ENCODE peak calls at places on chromosomes 1 and 21, in four cellular contexts. One of them, this sample, is unnamed.

GRCh38 chr1:51421961-51422360 is 91.6 kb upstream of the TTC39A start:
- DNase-seq in K562: peak; percentile 53
- DNase-seq in H1: no peak
- DNase-seq in HepG2: peak; percentile 33
- DNase-seq in this sample: peak; percentile 48

GRCh38 chr1:245881767-245882391 is 625.2 kb downstream of the SMYD3 start:
- DNase-seq in K562: no peak
- DNase-seq in H1: no peak
- DNase-seq in HepG2: no peak
- DNase-seq in this sample: no peak

GRCh38 chr21:25791321-25791720 is 56.5 kb downstream of the GABPA start:
- DNase-seq in K562: no peak
- DNase-seq in H1: no peak
- DNase-seq in HepG2: peak; percentile 7
- DNase-seq in this sample: peak; percentile 7

GRCh38 chr1:227775841-227776240 is 39.6 kb upstream of the PRSS38 start:
- DNase-seq in K562: no peak
- DNase-seq in H1: no peak
- DNase-seq in HepG2: no peak
- DNase-seq in this sample: no peak

GRCh38 chr1:168697376-168697775 is 31.6 kb downstream of the DPT start:
- DNase-seq in K562: no peak
- DNase-seq in H1: no peak
- DNase-seq in HepG2: no peak
- DNase-seq in this sample: no peak

GRCh38 chr1:155254714-155255242 is 505 bp downstream of the ENTREP3 start:
- DNase-seq in K562: no peak
- DNase-seq in H1: no peak
- DNase-seq in HepG2: no peak
- DNase-seq in this sample: no peak

GRCh38 chr21:35578831-35579470 is 481.4 kb downstream of the SETD4 start:
- DNase-seq in K562: peak; percentile 17
- DNase-seq in H1: no peak
- DNase-seq in HepG2: peak; percentile 14
- DNase-seq in this sample: no peak

GRCh38 chr1:201914456-201915235 is 25.9 kb downstream of the SHISA4 start:
- DNase-seq in K562: no peak
- DNase-seq in H1: no peak
- DNase-seq in HepG2: no peak
- DNase-seq in this sample: no peak

GRCh38 chr1:117368116-117369108 is 1.2 kb downstream of the MAN1A2 start:
- DNase-seq in K562: peak; percentile 75
- DNase-seq in H1: no peak
- DNase-seq in HepG2: peak; percentile 26
- DNase-seq in this sample: no peak

GRCh38 chr1:160859166-160859565 is 3.5 kb downstream of the CD244 start:
- DNase-seq in K562: no peak
- DNase-seq in H1: no peak
- DNase-seq in HepG2: no peak
- DNase-seq in this sample: no peak

GRCh38 chr1:183218981-183219621 is 33.0 kb downstream of the LAMC2 start:
- DNase-seq in K562: peak; percentile 6
- DNase-seq in H1: no peak
- DNase-seq in HepG2: no peak
- DNase-seq in this sample: no peak

GRCh38 chr1:17509320-17509719 is 30.2 kb upstream of the ARHGEF10L start:
- DNase-seq in K562: no peak
- DNase-seq in H1: no peak
- DNase-seq in HepG2: no peak
- DNase-seq in this sample: no peak

GRCh38 chr1:51926171-51926812 is 47.8 kb upstream of the NRDC start:
- DNase-seq in K562: peak; percentile 57
- DNase-seq in H1: no peak
- DNase-seq in HepG2: no peak
- DNase-seq in this sample: no peak

GRCh38 chr1:227886993-227887696 is 60.6 kb downstream of the WNT9A start:
- DNase-seq in K562: no peak
- DNase-seq in H1: no peak
- DNase-seq in HepG2: no peak
- DNase-seq in this sample: no peak

GRCh38 chr21:33374080-33374873 is 28.9 kb upstream of the IFNGR2 start:
- DNase-seq in K562: peak; percentile 77
- DNase-seq in H1: no peak
- DNase-seq in HepG2: peak; percentile 39
- DNase-seq in this sample: peak; percentile 53

GRCh38 chr21:33372582-33372981 is 30.6 kb upstream of the IFNGR2 start:
- DNase-seq in K562: no peak
- DNase-seq in H1: no peak
- DNase-seq in HepG2: no peak
- DNase-seq in this sample: no peak

GRCh38 chr21:33374874-33375644 is 28.2 kb upstream of the IFNGR2 start:
- DNase-seq in K562: no peak
- DNase-seq in H1: no peak
- DNase-seq in HepG2: no peak
- DNase-seq in this sample: no peak

GRCh38 chr21:33370292-33370691 is 32.9 kb upstream of the IFNGR2 start:
- DNase-seq in K562: no peak
- DNase-seq in H1: no peak
- DNase-seq in HepG2: no peak
- DNase-seq in this sample: no peak

GRCh38 chr21:33373451-33373850 is 29.8 kb upstream of the IFNGR2 start:
- DNase-seq in K562: no peak
- DNase-seq in H1: no peak
- DNase-seq in HepG2: no peak
- DNase-seq in this sample: no peak
- TF ChIP-seq ZNF274 in K562: no peak
- TF ChIP-seq ZNF274 in H1: no peak
- TF ChIP-seq ZNF274 in HepG2: no peak
- TF ChIP-seq ZNF274 in this sample: no peak

DNA sequence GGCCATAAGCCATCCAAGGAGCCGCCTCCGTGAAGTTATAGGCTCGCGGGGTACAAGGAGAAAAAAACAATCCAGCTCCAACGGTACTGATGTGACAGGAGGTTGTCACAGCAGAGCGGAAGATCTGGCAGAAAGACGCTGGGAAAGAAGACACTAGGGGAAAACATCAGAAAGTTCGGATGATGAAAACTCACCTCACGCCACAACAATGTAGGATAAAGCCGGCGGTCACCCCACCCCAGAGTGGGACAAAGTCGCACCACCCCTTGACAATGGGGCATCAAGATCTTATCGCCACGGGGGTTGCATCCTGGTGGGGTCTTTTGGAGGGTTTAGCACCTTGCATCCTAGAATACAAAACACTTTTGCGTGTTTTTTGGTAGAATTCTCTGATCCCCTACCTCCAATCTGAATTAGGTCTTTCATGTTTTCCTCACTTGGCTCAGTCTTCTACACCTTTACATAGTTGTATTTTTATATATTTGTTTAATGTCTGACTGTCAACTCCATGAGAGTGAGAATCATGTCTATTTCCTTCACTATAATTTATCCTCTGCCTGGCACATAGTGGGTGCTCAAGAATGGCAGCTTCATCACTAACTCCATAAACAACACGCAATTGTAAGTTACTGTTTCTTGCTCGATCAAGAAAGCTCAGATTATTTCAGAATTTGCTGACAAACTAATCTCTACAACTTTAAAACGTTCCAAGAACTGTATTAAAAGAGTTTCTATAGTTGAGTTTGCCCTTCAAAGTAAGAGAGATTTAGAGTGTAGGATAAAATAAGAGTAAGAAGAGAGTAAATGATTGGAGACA is 611 bp upstream of the ZSWIM5 start:
- DNase-seq in K562: no peak
- DNase-seq in H1: no peak
- DNase-seq in HepG2: no peak
- DNase-seq in this sample: no peak
- TF ChIP-seq EZH2 in K562: peak; percentile 76
- TF ChIP-seq EZH2 in H1: peak; percentile 30
- TF ChIP-seq EZH2 in HepG2: no peak
- TF ChIP-seq EZH2 in this sample: no peak

DNA sequence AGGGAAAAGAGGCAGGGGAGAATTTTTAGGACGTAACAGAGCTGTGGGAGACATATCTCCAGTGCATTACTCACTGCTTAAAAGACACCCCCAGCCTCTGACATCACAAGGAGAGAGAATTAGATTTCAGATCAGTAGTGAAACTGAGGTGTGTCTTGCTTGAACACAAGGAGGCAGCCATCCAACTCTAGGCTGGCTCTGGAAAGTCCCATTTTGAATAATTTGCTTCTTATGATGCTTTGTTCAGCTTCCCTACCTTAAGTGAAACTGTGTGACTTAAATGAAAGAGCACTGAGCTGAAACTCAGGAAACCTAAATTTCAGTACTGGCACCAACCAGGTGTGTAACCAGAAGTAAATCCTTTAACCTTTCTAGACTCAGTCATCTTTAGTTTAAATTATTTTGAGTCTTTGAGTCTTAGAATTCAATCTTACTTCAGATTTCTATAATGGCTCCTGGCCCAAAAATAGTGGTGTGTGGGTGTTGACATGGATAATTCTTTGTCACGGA is 251.6 kb upstream of the SGIP1 start:
- DNase-seq in K562: no peak
- DNase-seq in H1: no peak
- DNase-seq in HepG2: no peak
- DNase-seq in this sample: peak; percentile 68
- TF ChIP-seq ZNF274 in K562: no peak
- TF ChIP-seq ZNF274 in H1: no peak
- TF ChIP-seq ZNF274 in HepG2: no peak
- TF ChIP-seq ZNF274 in this sample: no peak

GRCh38 chr1:44408181-44409018 is 3.3 kb downstream of the RNF220 start:
- DNase-seq in K562: no peak
- DNase-seq in H1: no peak
- DNase-seq in HepG2: peak; percentile 11
- DNase-seq in this sample: no peak

GRCh38 chr1:44405804-44406743 is 1.0 kb downstream of the RNF220 start:
- DNase-seq in K562: no peak
- DNase-seq in H1: no peak
- DNase-seq in HepG2: peak; percentile 10
- DNase-seq in this sample: no peak

GRCh38 chr1:44406761-44407429 is 1.8 kb downstream of the RNF220 start:
- DNase-seq in K562: no peak
- DNase-seq in H1: no peak
- DNase-seq in HepG2: no peak
- DNase-seq in this sample: no peak

GRCh38 chr1:44409019-44409602 is 4.1 kb downstream of the RNF220 start:
- DNase-seq in K562: no peak
- DNase-seq in H1: no peak
- DNase-seq in HepG2: no peak
- DNase-seq in this sample: no peak

DNA sequence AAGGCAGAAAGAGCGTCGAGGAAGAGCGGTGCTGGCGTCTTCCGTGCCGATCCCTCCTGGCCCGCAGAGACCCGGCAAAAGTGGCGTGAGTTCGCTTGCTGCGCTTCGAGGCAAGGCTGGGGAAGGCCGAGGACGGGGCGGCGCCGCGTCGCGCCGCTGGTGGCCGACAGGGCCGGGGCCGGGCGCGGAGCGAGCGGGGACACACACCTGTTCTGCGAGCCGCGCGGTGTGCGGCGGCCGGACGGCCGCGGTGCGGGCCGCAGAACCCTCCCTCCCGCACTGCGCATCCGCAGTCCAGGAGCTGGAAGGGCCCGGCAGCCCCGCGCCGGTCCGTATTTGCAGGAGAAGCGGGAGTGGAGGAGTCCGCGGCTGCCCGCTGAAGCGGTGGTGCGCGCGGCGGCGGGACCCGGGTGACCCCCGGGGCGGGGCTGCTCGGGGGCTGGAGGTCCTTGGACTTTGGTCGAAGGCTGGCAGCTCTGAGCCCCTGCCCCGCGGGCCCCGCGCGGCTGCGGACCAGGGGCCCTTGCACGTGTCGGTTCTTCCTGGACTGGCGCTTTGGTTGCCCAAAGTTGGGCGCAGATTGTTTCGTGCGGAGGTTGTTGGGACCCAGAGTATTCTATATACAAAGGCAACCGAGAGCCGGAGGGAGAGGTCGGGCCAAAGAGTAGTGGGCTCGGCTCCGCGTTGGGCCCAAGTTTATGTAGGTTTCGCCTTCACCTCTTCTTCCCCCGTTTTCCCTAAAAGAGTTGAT is 2.5 kb downstream of the RNF220 start:
- DNase-seq in K562: no peak
- DNase-seq in H1: no peak
- DNase-seq in HepG2: no peak
- DNase-seq in this sample: no peak
- TF ChIP-seq EZH2 in K562: no peak
- TF ChIP-seq EZH2 in H1: peak; percentile 85
- TF ChIP-seq EZH2 in HepG2: no peak
- TF ChIP-seq EZH2 in this sample: no peak

DNA sequence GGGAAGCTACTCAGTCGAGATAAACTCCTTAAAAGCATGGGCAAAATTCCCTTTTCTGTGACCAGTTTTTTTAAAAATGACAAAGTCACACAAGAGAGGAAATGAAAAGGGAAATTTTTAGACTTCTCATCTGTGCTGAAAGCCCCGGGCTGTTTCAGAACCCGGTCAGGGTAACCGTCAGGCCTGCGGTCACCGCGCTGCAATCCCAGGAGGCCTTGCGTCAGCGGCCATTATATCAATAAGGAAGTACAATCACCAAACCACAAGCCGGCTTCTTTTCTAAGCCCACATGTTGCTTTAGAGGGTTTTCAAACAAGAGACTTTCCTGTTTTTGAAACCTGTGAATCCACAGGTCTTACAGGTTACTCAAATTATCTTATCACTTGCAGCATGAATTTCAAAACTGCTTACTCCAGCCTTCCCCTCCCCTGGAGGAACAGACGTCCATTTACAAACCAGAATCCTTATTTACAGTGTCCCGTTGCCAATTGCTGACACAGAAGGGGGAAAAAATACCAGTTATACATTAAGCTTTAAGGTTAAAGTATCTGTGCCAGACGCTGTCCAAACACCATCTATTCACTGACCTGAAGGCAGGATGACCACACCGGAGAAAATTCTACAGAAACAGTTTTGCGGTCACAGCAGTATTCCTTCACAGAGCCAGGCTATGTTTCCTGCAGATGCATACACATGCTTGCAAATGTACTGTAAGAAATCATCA is 165.3 kb downstream of the TOMM20 start:
- DNase-seq in K562: peak; percentile 80
- DNase-seq in H1: no peak
- DNase-seq in HepG2: peak; percentile 99
- DNase-seq in this sample: no peak
- TF ChIP-seq ZNF274 in K562: no peak
- TF ChIP-seq ZNF274 in H1: no peak
- TF ChIP-seq ZNF274 in HepG2: no peak
- TF ChIP-seq ZNF274 in this sample: no peak

This sample was measured in HCT116.